ENCODE peak calls at places on chromosomes 12 and 14, in six cellular contexts. E is K562, C is GM23338, Z is GM12878, B is HepG2, Q is H1. J is an unnamed sample.

GRCh38 chr12:46908236-46908935 is 82.6 kb upstream of the SLC38A4 start:
- DNase-seq in E (no peak), C (no peak), Z (no peak), B (no peak), Q (no peak), J (no peak)

GRCh38 chr12:69008510-69008909 is 75.5 kb upstream of the CPM start:
- DNase-seq in E (no peak), C (no peak), Z (no peak), B (no peak), Q (no peak), J (no peak)

GRCh38 chr14:70152704-70153103 is 36.0 kb downstream of the SLC8A3 start:
- DNase-seq in E (no peak), C (no peak), Z (no peak), B (no peak), Q (no peak), J (no peak)

GRCh38 chr14:70008863-70009262 is 129.6 kb downstream of the SMOC1 start:
- DNase-seq in E (no peak), C (peak), Z (no peak), B (no peak), Q (no peak), J (no peak)

GRCh38 chr12:109760031-109760929 is 46.7 kb downstream of the FAM222A start:
- DNase-seq in E (no peak), C (no peak), Z (no peak), B (peak), Q (peak), J (peak)

GRCh38 chr12:89680409-89680808 is 28.2 kb downstream of the ATP2B1 start:
- DNase-seq in E (no peak), C (no peak), Z (no peak), B (no peak), Q (no peak), J (no peak)

GRCh38 chr12:50732591-50732990 is 31.3 kb upstream of the ATF1 start:
- DNase-seq in E (no peak), C (no peak), Z (no peak), B (no peak), Q (no peak), J (no peak)

GRCh38 chr12:83321971-83322370 is 635.3 kb downstream of the TMTC2 start:
- DNase-seq in E (no peak), C (no peak), Z (no peak), B (no peak), Q (no peak), J (no peak)

GRCh38 chr12:6605425-6606330 is 1.5 kb downstream of the CHD4 start:
- DNase-seq in E (no peak), C (peak), Z (no peak), B (no peak), Q (peak), J (peak)

GRCh38 chr12:2011641-2012607 is 7.7 kb upstream of the DCP1B start:
- DNase-seq in E (no peak), C (peak), Z (no peak), B (peak), Q (no peak), J (peak)

GRCh38 chr12:57248934-57249742 is 1.8 kb downstream of the STAC3 start:
- DNase-seq in E (peak), C (peak), Z (no peak), B (no peak), Q (no peak), J (peak)

GRCh38 chr14:59224341-59224740 is 35.9 kb downstream of the DAAM1 start:
- DNase-seq in E (no peak), C (no peak), Z (no peak), B (no peak), Q (no peak), J (no peak)

GRCh38 chr14:83559721-83560120 is 1970.2 kb upstream of the FLRT2 start:
- DNase-seq in E (no peak), C (no peak), Z (no peak), B (no peak), Q (no peak), J (no peak)

GRCh38 chr12:57846285-57846576 is 298 bp downstream of the CTDSP2 start:
- DNase-seq in E (no peak), C (no peak), Z (no peak), B (no peak), Q (no peak), J (no peak)

GRCh38 chr12:110794623-110795280 is 52.0 kb upstream of the CCDC63 start:
- DNase-seq in E (peak), C (no peak), Z (no peak), B (no peak), Q (no peak), J (no peak)

GRCh38 chr12:52186135-52186840 is 5.5 kb downstream of the KRT80 start:
- DNase-seq in E (no peak), C (no peak), Z (no peak), B (peak), Q (no peak), J (no peak)

GRCh38 chr14:68775614-68776126 is 17.2 kb downstream of the ZFP36L1 start:
- DNase-seq in E (no peak), C (peak), Z (no peak), B (no peak), Q (no peak), J (no peak)

GRCh38 chr14:54603362-54603761 is 36.4 kb downstream of the SAMD4A start:
- DNase-seq in E (no peak), C (no peak), Z (no peak), B (no peak), Q (no peak), J (no peak)

GRCh38 chr12:6688543-6688999 is 604 bp downstream of the ZNF384 start:
- DNase-seq in E (no peak), C (no peak), Z (peak), B (no peak), Q (no peak), J (no peak)

GRCh38 chr12:331287-331686 is 57.8 kb downstream of the KDM5A start:
- DNase-seq in E (no peak), C (no peak), Z (no peak), B (no peak), Q (no peak), J (no peak)

GRCh38 chr14:90733139-90733808 is 83.0 kb downstream of the TTC7B start:
- DNase-seq in E (no peak), C (no peak), Z (no peak), B (no peak), Q (peak), J (no peak)

GRCh38 chr14:29529418-29529817 is 398.2 kb downstream of the PRKD1 start:
- DNase-seq in E (peak), C (peak), Z (no peak), B (peak), Q (no peak), J (no peak)

GRCh38 chr12:104888456-104888855 is 69.6 kb downstream of the SLC41A2 start:
- DNase-seq in E (no peak), C (no peak), Z (no peak), B (no peak), Q (no peak), J (no peak)

GRCh38 chr12:104890463-104891096 is 67.5 kb downstream of the SLC41A2 start:
- DNase-seq in E (no peak), C (no peak), Z (no peak), B (no peak), Q (no peak), J (no peak)

GRCh38 chr12:104888892-104889291 is 69.2 kb downstream of the SLC41A2 start:
- DNase-seq in E (no peak), C (no peak), Z (no peak), B (no peak), Q (no peak), J (no peak)

GRCh38 chr12:104889735-104890134 is 68.4 kb downstream of the SLC41A2 start:
- DNase-seq in E (no peak), C (no peak), Z (no peak), B (no peak), Q (no peak), J (no peak)

DNA sequence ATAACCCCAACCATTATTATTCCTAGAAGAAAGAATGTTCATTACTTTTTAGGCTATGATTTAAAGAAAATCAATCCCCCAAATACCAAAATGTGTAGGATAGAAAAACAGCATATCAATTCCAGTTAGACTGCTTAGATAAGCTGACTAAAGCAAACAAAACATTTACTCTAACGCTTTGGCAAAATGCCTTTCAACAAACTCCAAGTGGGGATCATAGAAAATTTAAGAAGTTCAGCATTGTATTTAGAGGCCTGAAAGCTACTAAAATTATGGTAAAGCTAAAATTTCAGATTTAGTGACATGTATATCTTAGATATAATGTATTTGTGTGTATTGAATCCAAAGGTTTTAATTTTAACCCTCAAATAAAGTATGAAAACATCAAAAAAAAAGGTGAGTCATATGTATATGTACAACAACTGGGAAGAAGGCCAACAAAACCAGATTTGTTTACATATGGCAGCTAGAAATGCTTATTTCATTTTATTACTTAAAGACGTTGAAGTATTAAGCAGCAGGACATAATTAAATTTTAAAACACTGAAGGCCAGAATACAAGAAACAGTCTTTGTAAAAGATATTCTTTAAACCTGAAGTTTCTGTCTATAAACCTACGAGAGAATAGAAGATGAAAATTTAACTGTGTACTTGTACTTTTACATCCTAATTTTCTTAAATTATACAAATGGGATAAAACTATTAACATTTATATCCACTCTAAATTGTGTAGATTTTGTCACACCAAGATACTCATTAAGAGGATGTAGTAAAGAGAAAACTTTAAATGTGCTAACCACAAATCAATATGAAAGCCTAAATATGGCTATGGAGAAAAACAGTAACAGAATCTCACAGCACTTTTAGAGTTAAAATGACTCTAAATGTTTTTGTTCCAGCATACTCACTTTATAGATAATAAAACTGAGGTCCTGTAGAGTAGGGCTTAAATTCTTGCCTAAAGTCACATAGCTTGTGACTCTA is 71.4 kb downstream of the SLC41A2 start:
- DNase-seq in E (no peak), C (no peak), Z (no peak), B (no peak), Q (no peak), J (no peak)
- TF ChIP-seq CREB1 in E (no peak), C (no peak), Z (no peak), B (no peak), Q (no peak), J (no peak)

DNA sequence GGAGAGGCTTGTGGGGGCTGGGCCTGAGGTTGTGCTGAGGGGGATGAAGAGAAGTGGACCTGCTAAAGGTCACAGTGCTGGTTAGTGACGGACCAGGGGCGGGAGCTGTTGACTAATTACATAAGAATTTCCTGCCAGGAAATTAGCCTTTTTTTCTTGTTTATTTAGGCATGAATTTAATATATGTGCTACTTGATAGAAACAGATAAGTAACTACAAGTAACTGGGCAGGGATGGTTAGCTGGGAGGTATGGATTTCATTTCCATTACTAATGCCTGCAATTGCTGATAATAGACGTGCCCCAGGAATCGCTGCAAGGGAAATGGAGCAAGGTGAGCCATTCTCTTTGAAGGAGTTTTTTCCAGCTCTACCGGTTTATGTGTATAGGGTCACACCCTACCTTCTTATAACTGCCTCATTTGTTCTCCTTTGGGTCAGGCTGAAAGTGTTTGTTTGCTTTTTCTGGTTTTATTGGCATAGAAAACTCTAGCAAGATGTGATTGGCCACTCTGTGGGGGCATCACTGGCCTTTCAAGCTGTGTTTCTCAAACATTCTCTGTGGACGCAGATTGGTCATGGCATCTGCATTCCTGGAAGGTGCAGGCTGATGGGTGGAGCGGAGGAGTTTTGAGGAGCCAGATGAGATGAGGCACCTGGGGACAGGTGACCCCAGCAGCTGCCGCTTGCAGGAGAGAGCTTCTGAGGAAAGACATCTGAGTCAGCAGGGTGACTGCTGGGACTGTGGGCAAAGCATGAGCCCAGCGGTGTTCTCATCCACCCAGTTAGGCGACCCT is 19.0 kb upstream of the GPRC5A start:
- DNase-seq in E (no peak), C (peak), Z (no peak), B (peak), Q (no peak), J (no peak)
- TF ChIP-seq CREB1 in E (no peak), C (no peak), Z (no peak), B (no peak), Q (no peak), J (no peak)

GRCh38 chr12:87690236-87690810 is 338.9 kb downstream of the C12orf50 start:
- DNase-seq in E (no peak), C (no peak), Z (no peak), B (no peak), Q (no peak), J (no peak)
- TF ChIP-seq CREB1 in E (no peak), C (no peak), Z (no peak), B (no peak), Q (no peak), J (no peak)

DNA sequence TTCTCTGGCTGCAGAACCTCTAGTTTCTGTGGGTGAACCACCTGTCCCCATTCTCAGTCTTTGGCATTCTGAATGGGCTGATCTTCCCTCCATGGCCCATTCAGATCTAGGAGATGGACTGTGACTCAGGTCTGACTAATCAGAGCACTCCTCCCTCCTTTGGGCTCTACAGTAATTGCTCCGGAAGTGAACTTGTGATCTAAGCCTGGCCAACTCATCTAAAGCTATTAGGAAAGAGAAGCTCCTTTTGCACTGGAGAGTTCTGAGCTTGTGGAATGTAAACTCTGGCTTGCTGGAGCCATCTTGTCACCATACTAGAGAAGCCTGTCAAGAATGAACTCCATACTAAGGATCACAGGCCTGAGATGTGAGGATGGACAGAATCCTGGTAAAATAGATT is 168.2 kb downstream of the SUDS3 start:
- DNase-seq in E (no peak), C (no peak), Z (no peak), B (peak), Q (no peak), J (no peak)
- TF ChIP-seq CREB1 in E (no peak), C (no peak), Z (no peak), B (no peak), Q (no peak), J (no peak)

GRCh38 chr14:104928391-104929133 is 3.9 kb downstream of the PLD4 start:
- DNase-seq in E (no peak), C (no peak), Z (no peak), B (no peak), Q (no peak), J (peak)
- TF ChIP-seq CREB1 in E (no peak), C (no peak), Z (no peak), B (no peak), Q (no peak), J (no peak)

GRCh38 chr12:40152783-40153383 is 47.0 kb upstream of the SLC2A13 start:
- DNase-seq in E (peak), C (peak), Z (no peak), B (peak), Q (peak), J (peak)
- TF ChIP-seq CREB1 in E (no peak), C (no peak), Z (no peak), B (no peak), Q (no peak), J (no peak)

GRCh38 chr12:80040075-80040738 is 59.1 kb upstream of the OTOGL start:
- DNase-seq in E (no peak), C (no peak), Z (no peak), B (no peak), Q (no peak), J (no peak)

GRCh38 chr12:80041691-80042090 is 57.6 kb upstream of the OTOGL start:
- DNase-seq in E (no peak), C (no peak), Z (no peak), B (no peak), Q (no peak), J (no peak)

GRCh38 chr12:80044694-80045046 is 54.7 kb upstream of the OTOGL start:
- DNase-seq in E (no peak), C (no peak), Z (no peak), B (no peak), Q (no peak), J (no peak)

GRCh38 chr12:80041071-80041470 is 58.3 kb upstream of the OTOGL start:
- DNase-seq in E (no peak), C (no peak), Z (no peak), B (no peak), Q (no peak), J (no peak)

DNA sequence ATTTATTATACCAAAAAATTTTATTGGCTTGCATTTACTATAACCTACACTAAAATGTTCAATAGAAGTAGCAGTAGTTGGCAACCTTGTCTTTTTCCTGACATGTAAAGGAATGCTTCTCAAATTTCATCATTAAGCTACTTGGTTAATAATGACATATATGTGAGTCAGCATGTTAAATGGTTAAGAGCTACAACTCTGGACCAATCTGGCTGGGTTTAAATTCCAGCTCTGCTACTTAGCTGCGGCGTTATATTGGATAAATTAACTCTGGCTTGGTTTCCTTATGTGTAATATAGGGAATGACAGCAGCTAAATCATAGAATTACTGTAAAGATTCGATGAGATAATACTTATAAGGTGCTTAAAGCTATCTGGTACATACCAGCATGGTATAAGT is 53.7 kb upstream of the OTOGL start:
- DNase-seq in E (no peak), C (no peak), Z (no peak), B (no peak), Q (no peak), J (no peak)
- TF ChIP-seq CREB1 in E (no peak), C (no peak), Z (no peak), B (no peak), Q (no peak), J (no peak)

J was measured in WTC11.